ENCODE peak calls at places on chromosomes 13 and 19, in nine cellular contexts. I is psoas muscle, O is fibroblast of lung, H is lower lobe of right lung, V is foreskin keratinocyte, N is GM12878, D is K562, X is body of pancreas, Z is A549. R is an unnamed sample.

GRCh38 chr19:15875075-15875474 is 22.8 kb downstream of the CYP4F2 start:
- DNase-seq in D (no peak), O (no peak), I (no peak), N (no peak), V (no peak), Z (no peak), X (no peak), H (no peak), R (no peak)

GRCh38 chr19:41409288-41409687 is 11.7 kb downstream of the BCKDHA start:
- DNase-seq in X (peak), D (no peak), Z (peak), N (no peak), H (peak), O (peak), I (no peak), V (no peak), R (no peak)

GRCh38 chr13:112449545-112449930 is 73.4 kb downstream of the SPACA7 start:
- DNase-seq in O (no peak), X (no peak), V (no peak), Z (no peak), I (peak), H (no peak), N (no peak), D (no peak), R (no peak)

GRCh38 chr13:99677388-99677951 is 176.2 kb downstream of the TM9SF2 start:
- DNase-seq in N (no peak), X (no peak), V (no peak), D (no peak), O (no peak), H (no peak), Z (no peak), I (no peak), R (no peak)

GRCh38 chr19:23481043-23481442 is 85.8 kb upstream of the ZNF91 start:
- DNase-seq in N (no peak), X (no peak), I (no peak), H (no peak), D (no peak), V (peak), O (no peak), Z (no peak), R (no peak)

GRCh38 chr19:44005968-44006367 is 3.2 kb downstream of the ZNF230 start:
- DNase-seq in D (no peak), H (no peak), X (no peak), V (no peak), N (no peak), O (no peak), Z (no peak), I (no peak), R (no peak)

GRCh38 chr13:105410602-105411001 is 1124.9 kb downstream of the EFNB2 start:
- DNase-seq in V (no peak), Z (peak), N (no peak), D (peak), H (peak), O (no peak), X (peak), I (peak), R (no peak)

GRCh38 chr19:1566392-1567115 is 1.6 kb downstream of the MEX3D start:
- DNase-seq in H (peak), D (peak), O (peak), N (no peak), X (peak), Z (peak), I (peak), V (peak), R (no peak)

GRCh38 chr13:23799945-23800344 is 89.3 kb downstream of the MIPEP start:
- DNase-seq in D (no peak), V (no peak), I (no peak), N (peak), Z (no peak), X (no peak), O (no peak), H (no peak), R (no peak)
- H3K27ac ChIP-seq in D (no peak), V (no peak), I (peak), N (peak), Z (no peak), X (no peak), O (peak), H (peak), R (no peak)

DNA sequence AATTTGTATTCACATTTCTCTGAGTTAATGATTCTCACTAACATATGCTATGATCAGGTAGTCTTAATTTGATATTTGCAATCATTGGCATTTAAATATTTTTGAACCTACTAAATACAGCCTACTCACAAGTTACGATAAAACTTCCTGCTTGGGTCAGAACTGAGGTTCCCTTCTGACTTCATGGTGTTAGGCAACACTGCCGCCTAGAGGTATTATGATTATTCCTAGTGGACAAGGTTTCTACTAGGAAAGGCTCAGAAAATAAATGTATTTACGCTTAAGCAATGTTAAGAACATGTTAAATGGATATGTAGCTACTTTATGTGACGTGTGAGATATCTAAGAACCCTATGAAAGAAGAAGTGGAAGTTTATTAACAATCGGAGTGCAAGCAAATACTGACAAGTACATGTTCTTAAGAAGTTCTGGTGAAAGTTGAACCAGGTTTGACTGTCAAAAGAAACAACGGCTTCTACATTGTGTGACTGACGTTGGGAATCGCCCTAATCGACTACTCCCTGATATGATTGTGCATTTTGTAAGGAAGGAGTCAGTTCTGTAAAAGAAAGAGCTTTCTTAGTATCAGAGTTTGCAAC is 1395.8 kb downstream of the SLITRK5 start:
- DNase-seq in N (no peak), H (no peak), I (no peak), Z (peak), X (peak), O (peak), D (no peak), V (peak), R (no peak)
- TF ChIP-seq CTCF in N (peak), H (peak), I (peak), Z (peak), X (peak), O (no peak), D (no peak), V (peak), R (peak)

GRCh38 chr13:41696163-41697003 is 239.0 kb downstream of the RGCC start:
- DNase-seq in O (peak), X (no peak), D (no peak), Z (peak), V (peak), N (no peak), I (no peak), H (no peak), R (no peak)

GRCh38 chr13:41697578-41697977 is 240.2 kb downstream of the RGCC start:
- DNase-seq in X (no peak), D (no peak), O (no peak), V (no peak), N (no peak), I (no peak), Z (no peak), H (no peak), R (no peak)

GRCh38 chr13:41699759-41700158 is 242.4 kb downstream of the RGCC start:
- DNase-seq in Z (no peak), H (no peak), N (no peak), X (no peak), I (no peak), V (no peak), O (no peak), D (no peak), R (no peak)

GRCh38 chr13:41706189-41706588 is 248.8 kb downstream of the RGCC start:
- DNase-seq in X (no peak), N (no peak), Z (no peak), O (no peak), V (no peak), I (no peak), D (no peak), H (no peak), R (no peak)

GRCh38 chr13:41700790-41701310 is 243.5 kb downstream of the RGCC start:
- DNase-seq in X (peak), V (no peak), D (no peak), Z (no peak), N (no peak), H (no peak), O (peak), I (no peak), R (no peak)
- H3K27ac ChIP-seq in X (peak), V (no peak), D (no peak), Z (no peak), N (no peak), H (no peak), O (no peak), I (no peak), R (no peak)

GRCh38 chr13:24454100-24454499 is 58.5 kb downstream of the PARP4 start:
- DNase-seq in O (no peak), N (no peak), X (no peak), D (no peak), Z (no peak), V (no peak), H (no peak), I (no peak), R (no peak)
- TF ChIP-seq CTCF in O (no peak), N (no peak), X (no peak), D (no peak), Z (no peak), V (no peak), H (no peak), I (no peak), R (no peak)